ENCODE peak calls at places on chromosomes 1 and 21, in six cellular contexts. One of them, this sample, is unnamed.

GRCh38 chr1:230189276-230190183 is 122.5 kb downstream of the GALNT2 start:
- DNase-seq in neuronal stem cell: no peak
- DNase-seq in GM20000: no peak
- DNase-seq in left ventricle myocardium inferior: no peak
- DNase-seq in NCI-H774: peak
- DNase-seq in iris pigment epithelial cell: no peak
- DNase-seq in this sample: no peak

GRCh38 chr1:244171241-244171985 is 120.3 kb downstream of the ZBTB18 start:
- DNase-seq in neuronal stem cell: no peak
- DNase-seq in GM20000: no peak
- DNase-seq in left ventricle myocardium inferior: no peak
- DNase-seq in NCI-H774: no peak
- DNase-seq in iris pigment epithelial cell: no peak
- DNase-seq in this sample: no peak

GRCh38 chr1:206923009-206923960 is 1.5 kb upstream of the FCMR start:
- DNase-seq in neuronal stem cell: no peak
- DNase-seq in GM20000: peak
- DNase-seq in left ventricle myocardium inferior: no peak
- DNase-seq in NCI-H774: no peak
- DNase-seq in iris pigment epithelial cell: no peak
- DNase-seq in this sample: no peak

GRCh38 chr1:31761883-31762282 is 2.3 kb downstream of the ADGRB2 start:
- DNase-seq in neuronal stem cell: no peak
- DNase-seq in GM20000: no peak
- DNase-seq in left ventricle myocardium inferior: no peak
- DNase-seq in NCI-H774: no peak
- DNase-seq in iris pigment epithelial cell: peak
- DNase-seq in this sample: no peak

GRCh38 chr1:15201849-15202551 is 45.0 kb upstream of the FHAD1 start:
- DNase-seq in neuronal stem cell: no peak
- DNase-seq in GM20000: no peak
- DNase-seq in left ventricle myocardium inferior: no peak
- DNase-seq in NCI-H774: no peak
- DNase-seq in iris pigment epithelial cell: no peak
- DNase-seq in this sample: peak

GRCh38 chr1:116404699-116405098 is 31.7 kb downstream of the ATP1A1 start:
- DNase-seq in neuronal stem cell: no peak
- DNase-seq in GM20000: no peak
- DNase-seq in left ventricle myocardium inferior: no peak
- DNase-seq in NCI-H774: no peak
- DNase-seq in iris pigment epithelial cell: no peak
- DNase-seq in this sample: no peak

GRCh38 chr21:39037807-39038405 is 145.3 kb downstream of the PSMG1 start:
- DNase-seq in neuronal stem cell: no peak
- DNase-seq in GM20000: no peak
- DNase-seq in left ventricle myocardium inferior: no peak
- DNase-seq in NCI-H774: no peak
- DNase-seq in iris pigment epithelial cell: peak
- DNase-seq in this sample: no peak

GRCh38 chr1:20439282-20439681 is 46.7 kb downstream of the CAMK2N1 start:
- DNase-seq in neuronal stem cell: no peak
- DNase-seq in GM20000: no peak
- DNase-seq in left ventricle myocardium inferior: no peak
- DNase-seq in NCI-H774: no peak
- DNase-seq in iris pigment epithelial cell: peak
- DNase-seq in this sample: no peak

GRCh38 chr1:211635602-211636205 is 39.7 kb downstream of the NEK2 start:
- DNase-seq in neuronal stem cell: no peak
- DNase-seq in GM20000: no peak
- DNase-seq in left ventricle myocardium inferior: no peak
- DNase-seq in NCI-H774: no peak
- DNase-seq in iris pigment epithelial cell: no peak
- DNase-seq in this sample: no peak

GRCh38 chr1:245908543-245908942 is 598.5 kb downstream of the SMYD3 start:
- DNase-seq in neuronal stem cell: no peak
- DNase-seq in GM20000: no peak
- DNase-seq in left ventricle myocardium inferior: no peak
- DNase-seq in NCI-H774: no peak
- DNase-seq in iris pigment epithelial cell: no peak
- DNase-seq in this sample: no peak

This sample was measured in NCI-H526.